ENCODE peak calls at places on chromosome 15, in five cellular contexts. V, W, B, T and M are unnamed samples.

GRCh38 chr15:99328673-99329072 is 77.4 kb downstream of the LRRC28 start:
- DNase-seq in V (no peak), W (no peak), B (no peak), T (no peak), M (no peak)

GRCh38 chr15:40688932-40689799 is 5.8 kb upstream of the RAD51 start:
- DNase-seq in V (no peak), W (no peak), B (no peak), T (no peak), M (no peak)

GRCh38 chr15:82298032-82298431 is 35.4 kb downstream of the SAXO2 start:
- DNase-seq in V (no peak), W (no peak), B (no peak), T (no peak), M (no peak)

GRCh38 chr15:46091860-46092450 is 457.1 kb downstream of the SQOR start:
- DNase-seq in V (no peak), W (no peak), B (no peak), T (peak), M (no peak)

GRCh38 chr15:80567721-80568157 is 127.4 kb upstream of the ABHD17C start:
- DNase-seq in V (peak), W (no peak), B (no peak), T (peak), M (peak)

GRCh38 chr15:77841376-77841775 is 208.7 kb upstream of the LINGO1 start:
- DNase-seq in V (no peak), W (peak), B (no peak), T (no peak), M (no peak)

GRCh38 chr15:95495033-95495541 is 835.4 kb upstream of the NR2F2 start:
- DNase-seq in V (no peak), W (no peak), B (no peak), T (peak), M (no peak)

GRCh38 chr15:25481208-25481862 is 42.5 kb upstream of the UBE3A start:
- DNase-seq in V (peak), W (no peak), B (no peak), T (no peak), M (no peak)

DNA sequence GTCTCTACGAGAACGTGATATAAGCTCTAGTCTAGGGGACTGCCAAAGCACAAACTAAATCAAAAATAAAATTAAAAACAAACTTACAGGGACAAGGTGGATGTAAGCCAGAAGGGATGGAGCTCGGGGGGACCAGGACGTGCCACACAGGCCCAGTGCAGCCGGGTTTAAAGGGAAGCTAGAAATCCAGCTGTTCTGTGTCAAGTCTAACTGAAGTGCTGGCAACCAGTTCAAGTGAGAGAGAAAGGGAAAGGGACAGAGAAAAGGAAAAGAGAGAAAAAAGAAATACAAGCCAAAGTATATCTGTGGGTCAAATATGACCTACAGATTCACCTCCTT is 62.5 kb downstream of the CHSY1 start:
- DNase-seq in V (no peak), W (no peak), B (no peak), T (peak), M (no peak)
- H3K27ac ChIP-seq in V (peak), W (peak), B (no peak), T (peak), M (peak)

GRCh38 chr15:64901141-64901540 is 10.6 kb upstream of the ANKDD1A start:
- DNase-seq in V (no peak), W (no peak), B (no peak), T (no peak), M (no peak)

GRCh38 chr15:64903331-64903950 is 8.3 kb upstream of the ANKDD1A start:
- DNase-seq in V (no peak), W (no peak), B (no peak), T (no peak), M (no peak)

GRCh38 chr15:64901914-64902313 is 9.8 kb upstream of the ANKDD1A start:
- DNase-seq in V (no peak), W (no peak), B (peak), T (no peak), M (no peak)

GRCh38 chr15:64904189-64904588 is 7.5 kb upstream of the ANKDD1A start:
- DNase-seq in V (no peak), W (no peak), B (no peak), T (no peak), M (no peak)

DNA sequence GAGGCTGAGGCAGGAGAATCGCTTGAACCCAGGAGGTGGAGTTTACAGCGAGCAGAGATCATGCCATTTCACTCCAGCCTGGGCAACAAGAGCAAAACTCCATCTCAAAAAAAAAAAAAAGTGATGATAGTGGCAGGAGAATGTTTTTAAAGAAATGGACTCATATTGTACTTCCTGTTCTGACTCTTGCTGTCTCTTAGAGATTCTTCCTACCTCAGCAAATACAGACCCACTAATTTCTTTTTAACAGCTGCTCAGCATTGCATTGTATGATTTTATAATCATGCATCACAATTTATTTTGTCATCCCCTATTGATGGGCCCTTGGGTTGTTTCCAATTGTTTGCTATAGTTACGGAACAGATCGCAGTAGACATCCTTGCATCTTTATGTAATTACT is 8.8 kb upstream of the ANKDD1A start:
- DNase-seq in V (no peak), W (no peak), B (no peak), T (no peak), M (no peak)
- H3K27ac ChIP-seq in V (no peak), W (peak), B (no peak), T (no peak), M (no peak)

GRCh38 chr15:39511000-39511914 is 69.6 kb upstream of the THBS1 start:
- DNase-seq in V (peak), W (peak), B (no peak), T (peak), M (no peak)
- H3K27ac ChIP-seq in V (no peak), W (no peak), B (no peak), T (peak), M (no peak)

DNA sequence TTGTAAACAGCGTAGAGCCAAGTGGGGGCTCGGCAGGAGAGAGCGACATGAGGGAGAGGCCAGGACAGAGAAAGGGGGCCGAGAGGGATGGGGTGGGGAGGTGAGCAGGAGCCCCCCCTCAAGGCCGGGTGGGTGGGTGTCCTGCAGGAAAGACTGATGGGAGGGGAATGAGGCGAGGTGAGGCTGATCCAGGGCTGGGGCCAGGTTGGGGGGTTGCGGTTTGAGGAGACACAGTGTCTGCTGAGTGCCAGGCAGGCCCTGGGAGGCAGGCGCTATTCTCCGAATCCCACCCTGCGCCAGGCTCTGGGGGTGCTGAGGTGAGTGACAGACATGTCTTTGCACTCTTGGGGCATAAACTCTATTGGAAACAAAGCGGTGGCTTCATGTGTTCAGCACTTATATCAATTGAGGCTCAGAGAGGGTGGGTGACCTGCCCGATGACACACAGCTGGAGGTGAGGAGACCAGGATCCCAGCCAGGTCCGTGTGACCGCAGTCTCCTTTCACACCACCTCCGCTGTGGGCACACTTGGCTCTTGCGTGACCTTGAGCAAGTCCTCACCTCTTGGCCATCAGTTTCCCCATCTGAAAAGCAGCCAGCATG is 19.7 kb upstream of the CSPG4 start:
- DNase-seq in V (no peak), W (no peak), B (no peak), T (no peak), M (no peak)
- H3K27ac ChIP-seq in V (peak), W (peak), B (no peak), T (no peak), M (no peak)

GRCh38 chr15:89803941-89804800 is 10.5 kb downstream of the ANPEP start:
- DNase-seq in V (no peak), W (no peak), B (no peak), T (no peak), M (no peak)
- H3K27ac ChIP-seq in V (peak), W (no peak), B (no peak), T (no peak), M (no peak)

GRCh38 chr15:76100361-76100760 is 40.6 kb downstream of the TMEM266 start:
- DNase-seq in V (no peak), W (no peak), B (no peak), T (no peak), M (no peak)
- H3K27ac ChIP-seq in V (no peak), W (no peak), B (no peak), T (no peak), M (no peak)

GRCh38 chr15:68598171-68599152 is 19.7 kb downstream of the CORO2B start:
- DNase-seq in V (no peak), W (no peak), B (no peak), T (peak), M (no peak)

GRCh38 chr15:68599153-68599545 is 20.4 kb downstream of the CORO2B start:
- DNase-seq in V (no peak), W (no peak), B (no peak), T (no peak), M (no peak)

GRCh38 chr15:68597581-68597980 is 18.8 kb downstream of the CORO2B start:
- DNase-seq in V (no peak), W (no peak), B (no peak), T (no peak), M (no peak)

GRCh38 chr15:68601206-68602197 is 22.7 kb downstream of the CORO2B start:
- DNase-seq in V (no peak), W (no peak), B (no peak), T (no peak), M (no peak)

DNA sequence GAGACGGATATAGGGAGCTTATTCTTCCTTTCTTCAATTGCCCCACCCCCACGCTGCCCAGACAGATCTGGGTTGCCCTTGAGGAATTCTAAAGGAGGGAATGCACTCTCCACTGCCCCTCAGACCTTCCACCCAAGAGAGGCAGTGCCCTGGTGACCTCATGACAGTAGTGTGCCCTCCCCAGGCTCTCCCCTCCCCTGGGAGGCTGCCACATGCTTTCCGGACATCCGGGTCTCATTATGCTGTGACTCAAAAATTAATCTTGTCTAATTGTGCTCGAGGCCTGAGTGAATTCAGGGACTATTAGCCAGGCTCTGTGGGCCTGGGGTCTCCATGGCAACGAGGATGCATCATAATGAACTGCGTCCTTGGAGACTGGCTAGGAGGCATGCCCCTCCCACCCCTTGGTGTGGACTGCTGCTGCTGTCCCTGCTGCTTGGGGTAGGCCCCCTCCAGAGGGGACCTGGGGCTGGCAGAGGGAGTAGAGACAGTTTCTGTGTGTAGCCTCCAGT is 20.8 kb downstream of the CORO2B start:
- DNase-seq in V (no peak), W (no peak), B (no peak), T (peak), M (no peak)
- H3K27ac ChIP-seq in V (no peak), W (no peak), B (no peak), T (peak), M (no peak)

DNA sequence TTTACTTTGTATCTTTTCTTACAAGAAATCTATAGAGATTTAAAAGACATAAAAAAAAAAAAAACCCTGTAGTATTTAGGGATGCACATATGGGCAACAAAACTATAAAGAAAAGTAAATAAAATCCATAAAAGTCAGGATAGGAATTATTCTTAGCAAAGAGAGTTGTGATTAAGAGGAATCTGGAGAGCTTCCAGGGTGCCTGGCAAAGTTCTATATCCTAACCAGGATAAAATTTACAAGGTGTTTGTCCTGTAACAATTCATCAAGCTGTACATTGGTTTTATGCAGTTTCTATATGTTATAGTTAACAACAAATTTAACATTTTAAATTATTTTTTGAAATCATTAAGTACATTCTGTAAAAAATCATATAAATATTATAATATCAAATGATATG is 7.9 kb downstream of the SECISBP2L start:
- DNase-seq in V (no peak), W (no peak), B (no peak), T (no peak), M (no peak)
- H3K27ac ChIP-seq in V (no peak), W (no peak), B (no peak), T (no peak), M (no peak)